ENCODE peak calls at places on chromosomes 5 and 9, in four cellular contexts. X is naive thymus-derived CD4-positive, alpha-beta T cell; S is colonic mucosa; P is lower lobe of right lung. E is an unnamed sample.

GRCh38 chr9:16825971-16826370 is 44.5 kb downstream of the BNC2 start:
- DNase-seq in X (no peak), P (no peak), S (no peak), E (no peak)

GRCh38 chr5:33892419-33893151 is 795 bp upstream of the ADAMTS12 start:
- DNase-seq in S (no peak), X (no peak), P (no peak), E (no peak)

GRCh38 chr5:102715405-102715804 is 39.7 kb upstream of the PAM start:
- DNase-seq in X (no peak), P (no peak), S (no peak), E (no peak)

GRCh38 chr5:147568710-147569109 is 58.8 kb upstream of the DPYSL3 start:
- DNase-seq in S (no peak), X (no peak), P (no peak), E (no peak)

GRCh38 chr5:139746691-139747582 is 48.7 kb upstream of the PSD2 start:
- DNase-seq in S (no peak), P (no peak), X (peak), E (no peak)

GRCh38 chr5:39015743-39016586 is 58.2 kb downstream of the RICTOR start:
- DNase-seq in X (no peak), P (no peak), S (no peak), E (no peak)

GRCh38 chr5:180395540-180396274 is 42.6 kb upstream of the GFPT2 start:
- DNase-seq in P (no peak), X (no peak), S (no peak), E (no peak)

GRCh38 chr5:95620030-95620869 is at the start of gene GPR150:
- DNase-seq in S (peak), P (peak), X (peak), E (no peak)

GRCh38 chr5:139543423-139543991 is 17.6 kb upstream of the UBE2D2 start:
- DNase-seq in S (peak), P (peak), X (peak), E (no peak)

GRCh38 chr9:86454701-86455402 is 100.6 kb upstream of the TUT7 start:
- DNase-seq in X (no peak), S (no peak), P (no peak), E (no peak)

GRCh38 chr5:74516217-74516636 is 124.3 kb downstream of the ENC1 start:
- DNase-seq in X (no peak), S (no peak), P (no peak), E (no peak)

GRCh38 chr5:151718653-151719052 is 31.9 kb upstream of the SPARC start:
- DNase-seq in S (no peak), P (no peak), X (no peak), E (no peak)

GRCh38 chr5:102794677-102795331 is 39.7 kb downstream of the PAM start:
- DNase-seq in X (no peak), S (no peak), P (no peak), E (no peak)

GRCh38 chr5:158465379-158465972 is 606.5 kb upstream of the CLINT1 start:
- DNase-seq in S (no peak), P (no peak), X (no peak), E (no peak)

GRCh38 chr5:171954721-171955120 is 51.7 kb downstream of the FBXW11 start:
- DNase-seq in P (no peak), X (no peak), S (no peak), E (no peak)

GRCh38 chr5:171957591-171958251 is 48.7 kb downstream of the FBXW11 start:
- DNase-seq in X (peak), P (no peak), S (no peak), E (no peak)

GRCh38 chr5:171955761-171956160 is 50.7 kb downstream of the FBXW11 start:
- DNase-seq in S (no peak), P (no peak), X (no peak), E (no peak)

GRCh38 chr5:171956314-171956713 is 50.1 kb downstream of the FBXW11 start:
- DNase-seq in S (no peak), X (no peak), P (no peak), E (no peak)

GRCh38 chr5:171956870-171957501 is 49.5 kb downstream of the FBXW11 start:
- DNase-seq in S (no peak), X (no peak), P (no peak), E (no peak)
- H3K27ac ChIP-seq in S (no peak), X (no peak), P (no peak), E (peak)

GRCh38 chr9:114629563-114630090 is 18.5 kb downstream of the TMEM268 start:
- DNase-seq in S (no peak), X (no peak), P (no peak), E (no peak)

GRCh38 chr9:114638441-114638840 is 19.2 kb downstream of the TEX53 start:
- DNase-seq in P (no peak), X (no peak), S (no peak), E (no peak)

GRCh38 chr9:114631166-114631565 is 20.1 kb downstream of the TMEM268 start:
- DNase-seq in P (no peak), X (no peak), S (no peak), E (no peak)

GRCh38 chr9:114634387-114634786 is 23.2 kb downstream of the TEX53 start:
- DNase-seq in P (no peak), S (no peak), X (no peak), E (no peak)

GRCh38 chr9:114633452-114634089 is 22.5 kb downstream of the TMEM268 start:
- DNase-seq in P (no peak), X (no peak), S (no peak), E (no peak)
- H3K27ac ChIP-seq in P (no peak), X (no peak), S (no peak), E (no peak)

GRCh38 chr5:172385164-172385563 is 69.2 kb downstream of the SH3PXD2B start:
- DNase-seq in P (no peak), S (no peak), X (no peak), E (no peak)
- H3K27ac ChIP-seq in P (no peak), S (no peak), X (no peak), E (peak)

DNA sequence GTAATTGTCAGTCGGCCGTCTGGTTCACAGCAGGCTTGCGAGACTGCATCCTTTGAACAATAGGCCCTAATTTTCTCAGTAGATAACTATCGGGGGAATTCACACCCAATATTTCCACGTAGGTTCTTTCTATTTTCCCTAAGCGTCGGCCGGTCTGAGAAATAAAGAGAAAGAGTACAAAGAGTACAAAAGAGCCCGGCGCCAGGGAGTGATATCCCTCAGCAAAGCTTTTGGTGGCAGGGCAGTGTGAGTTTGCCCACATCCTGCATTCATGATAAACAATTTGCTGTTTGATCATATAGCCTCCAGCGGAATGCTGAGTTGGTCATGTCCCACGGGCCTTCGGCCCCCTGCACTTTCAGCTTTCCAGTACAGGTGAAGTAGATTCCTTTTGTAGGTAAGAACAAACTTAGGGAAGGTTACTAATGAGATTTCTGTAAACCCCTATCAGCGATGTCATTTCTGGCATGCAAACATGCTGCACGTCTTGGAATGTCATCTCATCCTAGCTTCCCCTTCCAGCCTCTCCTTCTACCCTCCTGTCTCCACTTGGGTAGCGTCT is 4.7 kb upstream of the PTGR1 start:
- DNase-seq in X (no peak), P (no peak), S (no peak), E (no peak)
- H3K27ac ChIP-seq in X (no peak), P (no peak), S (no peak), E (no peak)

GRCh38 chr9:98865284-98865683 is 57.8 kb downstream of the GALNT12 start:
- DNase-seq in X (no peak), P (no peak), S (no peak), E (no peak)

GRCh38 chr9:98867434-98868168 is 60.1 kb downstream of the GALNT12 start:
- DNase-seq in X (no peak), P (peak), S (peak), E (no peak)

GRCh38 chr9:98869078-98869745 is 61.7 kb downstream of the GALNT12 start:
- DNase-seq in S (no peak), X (no peak), P (no peak), E (no peak)

GRCh38 chr9:98866435-98867108 is 59.1 kb downstream of the GALNT12 start:
- DNase-seq in X (no peak), S (no peak), P (no peak), E (no peak)

DNA sequence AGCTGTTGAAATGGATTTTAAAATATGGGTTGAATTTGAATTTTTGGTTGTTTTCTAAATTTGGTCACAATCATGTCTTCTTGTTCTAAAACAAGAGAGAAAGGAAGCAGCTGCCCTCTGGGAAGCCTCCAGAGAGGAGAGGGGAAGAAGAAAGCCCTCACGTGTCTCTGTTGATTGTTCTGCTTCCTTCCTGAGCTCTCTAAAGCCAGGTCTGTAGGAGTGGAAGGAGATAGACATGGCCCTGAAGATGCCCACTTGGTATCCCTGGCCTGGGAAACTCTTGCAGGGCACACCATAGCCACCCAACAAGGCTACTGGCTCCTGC is 59.6 kb downstream of the GALNT12 start:
- DNase-seq in X (no peak), P (no peak), S (no peak), E (no peak)
- H3K27ac ChIP-seq in X (no peak), P (peak), S (peak), E (peak)

DNA sequence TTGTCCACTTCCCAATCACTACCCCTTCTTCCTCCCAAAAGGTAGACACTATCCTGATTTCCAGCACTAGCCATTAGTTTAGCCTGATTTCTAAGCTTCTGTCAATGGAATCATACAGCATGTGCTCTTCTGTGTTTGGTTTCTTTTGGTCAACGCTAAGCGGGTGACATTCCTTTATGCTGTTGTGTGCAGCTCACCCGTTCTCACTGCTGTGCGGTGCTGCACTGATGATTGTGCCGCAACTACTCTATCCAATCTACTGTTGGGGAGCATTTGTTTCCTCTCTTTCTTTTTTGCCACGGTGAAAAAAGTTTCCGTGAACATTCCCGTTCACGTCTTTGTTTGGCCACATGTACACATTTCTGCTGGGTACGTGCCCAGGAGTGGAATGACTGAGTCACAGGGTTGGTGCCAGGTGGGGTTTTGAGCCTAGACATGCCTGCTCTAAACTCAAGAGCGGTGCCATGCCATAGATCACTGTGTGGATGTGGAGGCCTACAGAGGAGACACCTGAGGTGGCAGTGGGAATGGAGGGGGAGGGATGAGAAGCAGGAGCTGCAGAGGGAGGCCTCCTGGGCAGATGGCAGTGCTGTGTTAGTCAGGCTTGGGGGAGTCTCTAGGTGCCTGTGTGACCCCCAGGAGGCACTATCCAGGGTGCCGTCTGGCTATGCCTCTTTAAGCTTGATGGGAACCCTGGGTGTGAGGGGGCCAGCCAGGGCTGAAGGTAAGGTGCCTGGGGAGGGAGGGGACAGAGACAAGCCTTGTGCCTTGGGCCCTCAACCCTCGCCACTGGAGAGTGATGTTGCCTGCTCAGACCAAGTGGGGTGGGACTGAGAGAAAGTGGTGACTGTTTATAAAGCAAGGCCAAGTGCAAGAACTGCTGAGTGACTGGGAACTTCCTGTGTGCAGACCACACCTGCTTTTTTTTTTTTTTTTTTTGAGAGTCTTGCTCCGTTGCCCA is 11.4 kb upstream of the ANKRD33B start:
- DNase-seq in S (no peak), P (no peak), X (no peak), E (no peak)
- H3K27ac ChIP-seq in S (no peak), P (peak), X (no peak), E (no peak)

GRCh38 chr5:142798099-142798768 is 28.1 kb downstream of the ARHGAP26 start:
- DNase-seq in P (no peak), X (peak), S (no peak), E (no peak)

GRCh38 chr5:142797420-142797819 is 27.2 kb downstream of the ARHGAP26 start:
- DNase-seq in P (no peak), X (peak), S (no peak), E (no peak)

GRCh38 chr5:142794527-142794926 is 24.4 kb downstream of the ARHGAP26 start:
- DNase-seq in S (no peak), X (no peak), P (no peak), E (no peak)

GRCh38 chr5:142795246-142795645 is 25.1 kb downstream of the ARHGAP26 start:
- DNase-seq in S (no peak), P (no peak), X (no peak), E (no peak)

GRCh38 chr5:142796492-142797109 is 26.4 kb downstream of the ARHGAP26 start:
- DNase-seq in X (no peak), S (peak), P (no peak), E (no peak)
- H3K27ac ChIP-seq in X (no peak), S (peak), P (no peak), E (no peak)

DNA sequence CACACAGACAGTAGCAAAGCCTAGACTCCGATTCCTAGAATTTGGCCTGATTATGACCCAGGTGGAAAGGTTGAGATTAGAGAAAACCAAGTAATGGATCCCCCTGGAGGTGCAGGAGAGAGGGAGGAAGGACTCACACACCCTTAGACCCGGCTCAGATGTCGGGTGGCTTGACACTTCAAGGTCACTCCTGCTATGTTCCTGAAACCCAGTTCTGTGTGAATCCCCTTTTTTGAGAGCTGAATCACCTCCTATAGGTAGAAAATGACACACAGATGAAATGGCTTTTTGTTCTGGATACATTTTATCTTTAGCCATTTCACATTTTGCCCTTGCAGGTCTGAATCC is 192.8 kb downstream of the ARRDC3 start:
- DNase-seq in X (no peak), S (no peak), P (no peak), E (no peak)
- H3K27ac ChIP-seq in X (no peak), S (peak), P (peak), E (peak)